ENCODE peak calls at places on chromosomes 7 and 10, in six cellular contexts. B is fibroblast of lung; G is CD8-positive, alpha-beta T cell; R is body of pancreas; J is mammary epithelial cell; Y is upper lobe of left lung. E is an unnamed sample.

GRCh38 chr10:74705361-74705980 is 120.9 kb upstream of the KAT6B start:
- DNase-seq in B (no peak), G (no peak), R (no peak), J (no peak), Y (no peak), E (no peak)

GRCh38 chr7:127885222-127885772 is 145.9 kb downstream of the LRRC4 start:
- DNase-seq in B (no peak), G (no peak), R (no peak), J (no peak), Y (no peak), E (no peak)

GRCh38 chr10:62590305-62590704 is 214.2 kb upstream of the ADO start:
- DNase-seq in B (peak; percentile 36), G (no peak), R (no peak), J (no peak), Y (no peak), E (no peak)

GRCh38 chr7:16202298-16202697 is 219.0 kb downstream of the CRPPA start:
- DNase-seq in B (peak; percentile 22), G (no peak), R (no peak), J (no peak), Y (no peak), E (no peak)

GRCh38 chr10:47134166-47134565 is 165.8 kb upstream of the GDF10 start:
- DNase-seq in B (no peak), G (no peak), R (no peak), J (no peak), Y (no peak), E (no peak)

GRCh38 chr10:22463255-22463654 is 118.0 kb downstream of the SPAG6 start:
- DNase-seq in B (no peak), G (no peak), R (no peak), J (no peak), Y (no peak), E (no peak)

GRCh38 chr10:75779276-75779675 is 347.9 kb downstream of the LRMDA start:
- DNase-seq in B (no peak), G (no peak), R (no peak), J (no peak), Y (no peak), E (no peak)

GRCh38 chr7:131188367-131189339 is 139.0 kb upstream of the MKLN1 start:
- DNase-seq in B (peak; percentile 99), G (peak; percentile 20), R (peak; percentile 16), J (peak; percentile 99), Y (peak; percentile 27), E (no peak)

GRCh38 chr7:7405461-7405860 is 130.2 kb downstream of the COL28A1 start:
- DNase-seq in B (no peak), G (no peak), R (no peak), J (no peak), Y (no peak), E (no peak)

GRCh38 chr7:897771-898376 is 21.5 kb downstream of the GET4 start:
- DNase-seq in B (no peak), G (no peak), R (peak; percentile 63), J (no peak), Y (no peak), E (peak; percentile 79)

GRCh38 chr7:45192546-45193177 is 35.1 kb downstream of the RAMP3 start:
- DNase-seq in B (no peak), G (no peak), R (no peak), J (no peak), Y (no peak), E (no peak)

GRCh38 chr7:79272066-79272669 is 181.3 kb downstream of the MAGI2 start:
- DNase-seq in B (peak; percentile 34), G (no peak), R (no peak), J (no peak), Y (no peak), E (no peak)

GRCh38 chr10:105188737-105189463 is 547.8 kb downstream of the SORCS3 start:
- DNase-seq in B (peak; percentile 91), G (no peak), R (no peak), J (peak; percentile 83), Y (no peak), E (no peak)

GRCh38 chr10:44911081-44911540 is at the start of gene TMEM72:
- DNase-seq in B (no peak), G (no peak), R (peak; percentile 93), J (no peak), Y (peak; percentile 85), E (peak; percentile 38)

GRCh38 chr10:132789659-132790148 is 3.8 kb upstream of the NKX6-2 start:
- DNase-seq in B (no peak), G (no peak), R (no peak), J (no peak), Y (no peak), E (no peak)

GRCh38 chr7:153835712-153836265 is 216.4 kb upstream of the DPP6 start:
- DNase-seq in B (no peak), G (no peak), R (peak; percentile 33), J (no peak), Y (no peak), E (peak; percentile 84)

GRCh38 chr10:79022565-79023488 is 45.9 kb upstream of the ZMIZ1 start:
- DNase-seq in B (peak; percentile 67), G (no peak), R (no peak), J (no peak), Y (no peak), E (peak; percentile 86)

GRCh38 chr10:71621263-71621751 is 98.3 kb downstream of the C10orf105 start:
- DNase-seq in B (no peak), G (no peak), R (no peak), J (no peak), Y (peak; percentile 53), E (peak; percentile 54)

GRCh38 chr10:59622320-59622901 is 87.2 kb downstream of the SLC16A9 start:
- DNase-seq in B (peak; percentile 47), G (no peak), R (peak; percentile 49), J (peak; percentile 34), Y (peak; percentile 30), E (peak; percentile 53)

GRCh38 chr10:132416566-132417248 is 19.7 kb downstream of the PWWP2B start:
- DNase-seq in B (no peak), G (no peak), R (no peak), J (no peak), Y (no peak), E (no peak)

GRCh38 chr10:124955243-124955642 is 13.3 kb downstream of the ZRANB1 start:
- DNase-seq in B (peak; percentile 25), G (no peak), R (no peak), J (no peak), Y (no peak), E (no peak)

GRCh38 chr10:17617031-17617911 is at the start of gene HACD1:
- DNase-seq in B (peak; percentile 72), G (peak; percentile 16), R (peak; percentile 61), J (peak; percentile 79), Y (peak; percentile 79), E (peak; percentile 91)

GRCh38 chr7:24825315-24825917 is 68.2 kb upstream of the GSDME start:
- DNase-seq in B (peak; percentile 34), G (no peak), R (no peak), J (peak; percentile 57), Y (no peak), E (no peak)

GRCh38 chr7:44990520-44991023 is 9.4 kb upstream of the CCM2 start:
- DNase-seq in B (peak; percentile 91), G (no peak), R (no peak), J (peak; percentile 65), Y (no peak), E (no peak)

GRCh38 chr10:128688154-128688553 is 561.9 kb upstream of the MKI67 start:
- DNase-seq in B (no peak), G (no peak), R (no peak), J (no peak), Y (no peak), E (no peak)

GRCh38 chr7:155880721-155881120 is 68.5 kb upstream of the SHH start:
- DNase-seq in B (no peak), G (no peak), R (no peak), J (no peak), Y (no peak), E (no peak)

GRCh38 chr7:155878674-155879073 is 66.4 kb upstream of the SHH start:
- DNase-seq in B (no peak), G (no peak), R (no peak), J (no peak), Y (peak; percentile 75), E (no peak)

GRCh38 chr7:155877167-155877566 is 64.9 kb upstream of the SHH start:
- DNase-seq in B (no peak), G (no peak), R (no peak), J (no peak), Y (no peak), E (no peak)

GRCh38 chr7:155879592-155879991 is 67.3 kb upstream of the SHH start:
- DNase-seq in B (no peak), G (no peak), R (no peak), J (no peak), Y (no peak), E (no peak)

GRCh38 chr7:155878250-155878649 is 66.0 kb upstream of the SHH start:
- DNase-seq in B (no peak), G (no peak), R (no peak), J (no peak), Y (no peak), E (no peak)
- H3K4me1 ChIP-seq in B (peaks cover 3% of the 10 kb centered on the region), G (no peaks in the 10 kb centered on the region), R (no peaks in the 10 kb centered on the region), J (no peaks in the 10 kb centered on the region), Y (no peaks in the 10 kb centered on the region), E (no peaks in the 10 kb centered on the region)

DNA sequence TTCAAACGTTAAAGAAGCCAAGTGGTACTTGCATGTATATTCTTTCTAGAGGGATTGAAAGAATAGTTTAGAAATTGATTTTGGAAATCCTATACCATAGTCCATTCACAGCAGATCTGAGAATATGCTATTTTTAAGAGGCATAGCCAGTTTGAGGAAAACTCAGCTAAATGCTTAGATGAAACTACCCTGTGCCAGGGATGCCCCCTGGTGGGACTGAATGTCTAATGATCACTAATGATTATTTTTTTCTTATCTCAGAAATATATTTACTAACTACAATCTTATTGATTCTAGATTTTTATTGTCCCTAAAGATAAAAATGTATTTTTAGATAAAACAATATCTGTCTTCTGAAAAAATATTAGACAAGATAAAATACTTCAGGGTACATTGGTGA is 844.9 kb upstream of the PHF14 start:
- DNase-seq in B (peak; percentile 3), G (no peak), R (no peak), J (no peak), Y (no peak), E (peak; percentile 72)
- TF ChIP-seq CTCF in B (peak; percentile 51), G (no peak), R (peak; percentile 28), J (no peak), Y (no peak), E (peak; percentile 75)

GRCh38 chr7:47786557-47787248 is 161.6 kb downstream of the PKD1L1 start:
- DNase-seq in B (peak; percentile 100), G (no peak), R (peak; percentile 68), J (peak; percentile 99), Y (peak; percentile 32), E (peak; percentile 20)

GRCh38 chr7:47788083-47788482 is 160.2 kb downstream of the PKD1L1 start:
- DNase-seq in B (no peak), G (no peak), R (no peak), J (no peak), Y (no peak), E (no peak)

GRCh38 chr7:47783456-47784240 is 164.6 kb downstream of the PKD1L1 start:
- DNase-seq in B (peak; percentile 99), G (no peak), R (no peak), J (peak; percentile 90), Y (no peak), E (no peak)

GRCh38 chr7:47787249-47788069 is 160.8 kb downstream of the PKD1L1 start:
- DNase-seq in B (no peak), G (no peak), R (no peak), J (no peak), Y (no peak), E (no peak)

GRCh38 chr7:47785923-47786556 is 162.2 kb downstream of the PKD1L1 start:
- DNase-seq in B (no peak), G (no peak), R (no peak), J (no peak), Y (no peak), E (no peak)
- H3K4me1 ChIP-seq in B (peaks cover 31% of the 10 kb centered on the region), G (no peaks in the 10 kb centered on the region), R (peaks cover 12% of the 10 kb centered on the region), J (peaks cover 55% of the 10 kb centered on the region), Y (no peaks in the 10 kb centered on the region), E (no peaks in the 10 kb centered on the region)

GRCh38 chr10:85548038-85548437 is 818.6 kb downstream of the GRID1 start:
- DNase-seq in B (peak; percentile 34), G (no peak), R (peak; percentile 17), J (peak; percentile 76), Y (peak; percentile 25), E (peak; percentile 48)
- TF ChIP-seq CTCF in B (no peak), G (no peak), R (peak; percentile 30), J (peak; percentile 74), Y (peak; percentile 39), E (peak; percentile 68)

E was measured in BE2C.